ENCODE peak calls at places on chromosomes 7 and 10, in five cellular contexts. R is H9; Y is lower leg skin; U is lower lobe of right lung; P is activated CD4-positive, alpha-beta T cell treated with anti-CD3 and anti-CD28 coated beads for 1 hour. Z is an unnamed sample.

GRCh38 chr10:79405995-79406515 is 39.4 kb downstream of the ZCCHC24 start:
- DNase-seq in U (no peak), R (no peak), Y (no peak), P (no peak), Z (no peak)

GRCh38 chr7:101377189-101377736 is 14.6 kb downstream of the COL26A1 start:
- DNase-seq in Y (no peak), P (no peak), R (no peak), U (no peak), Z (no peak)

GRCh38 chr10:123472606-123473005 is 193.5 kb upstream of the GPR26 start:
- DNase-seq in P (no peak), U (no peak), R (peak; percentile 62), Y (no peak), Z (no peak)

GRCh38 chr7:147896121-147896520 is 694.4 kb upstream of the C7orf33 start:
- DNase-seq in U (no peak), P (no peak), R (no peak), Y (no peak), Z (no peak)

GRCh38 chr10:22615819-22616499 is 98.4 kb downstream of the PIP4K2A start:
- DNase-seq in R (no peak), Y (no peak), U (peak; percentile 76), P (no peak), Z (no peak)

GRCh38 chr7:120274899-120275298 is 1.9 kb downstream of the KCND2 start:
- DNase-seq in U (peak; percentile 39), R (no peak), P (no peak), Y (no peak), Z (no peak)

GRCh38 chr10:22821501-22821900 is 106.4 kb upstream of the ARMC3 start:
- DNase-seq in P (no peak), U (no peak), R (no peak), Y (no peak), Z (no peak)

GRCh38 chr10:86900955-86901354 is 56.5 kb downstream of the MMRN2 start:
- DNase-seq in Y (no peak), U (peak; percentile 62), P (no peak), R (no peak), Z (no peak)

GRCh38 chr10:43044444-43045245 is 32.2 kb upstream of the RET start:
- DNase-seq in Y (no peak), U (peak; percentile 30), P (no peak), R (peak; percentile 28), Z (no peak)

GRCh38 chr10:71878327-71879034 is 27.4 kb upstream of the PSAP start:
- DNase-seq in R (peak; percentile 44), P (no peak), Y (no peak), U (peak; percentile 68), Z (no peak)

GRCh38 chr10:131975796-131976195 is 5.9 kb downstream of the BNIP3 start:
- DNase-seq in U (no peak), R (no peak), Y (no peak), P (no peak), Z (no peak)

GRCh38 chr10:77504870-77505257 is 132.7 kb downstream of the KCNMA1 start:
- DNase-seq in R (no peak), P (no peak), U (no peak), Y (no peak), Z (peak; percentile 85)

GRCh38 chr10:22486431-22486830 is 141.1 kb downstream of the SPAG6 start:
- DNase-seq in R (no peak), U (no peak), Y (no peak), P (no peak), Z (no peak)

GRCh38 chr10:63068246-63068645 is 64.9 kb upstream of the NRBF2 start:
- DNase-seq in U (no peak), R (no peak), Y (no peak), P (no peak), Z (no peak)

GRCh38 chr7:100588438-100588837 is 2.3 kb downstream of the FBXO24 start:
- DNase-seq in Y (no peak), P (no peak), U (no peak), R (no peak), Z (no peak)

GRCh38 chr7:158863611-158864506 is 7.5 kb downstream of the DYNC2I1 start:
- DNase-seq in U (peak; percentile 89), Y (peak; percentile 80), R (no peak), P (no peak), Z (peak; percentile 17)

GRCh38 chr7:83469491-83469890 is 179.4 kb downstream of the SEMA3E start:
- DNase-seq in R (no peak), Y (no peak), P (no peak), U (no peak), Z (no peak)